ENCODE peak calls at places on chromosomes 3 and 15, in seven cellular contexts. U, L, Y, C, I, X and A are unnamed samples.

GRCh38 chr3:134260984-134261383 is 10.3 kb upstream of the RYK start:
- DNase-seq in L (no peak), Y (peak; percentile 97), X (peak; percentile 18), C (no peak), I (peak; percentile 51), U (peak; percentile 68), A (no peak)

GRCh38 chr3:98823791-98824190 is 60.7 kb downstream of the ST3GAL6 start:
- DNase-seq in L (peak; percentile 47), X (no peak), I (no peak), C (no peak), Y (peak; percentile 8), U (no peak), A (no peak)

GRCh38 chr3:126083913-126084514 is at the start of gene SLC41A3:
- DNase-seq in L (peak; percentile 65), C (peak; percentile 72), I (peak; percentile 21), Y (peak; percentile 86), X (peak; percentile 87), U (peak; percentile 84), A (peak; percentile 76)

GRCh38 chr3:71987828-71988227 is 202.9 kb upstream of the PROK2 start:
- DNase-seq in I (no peak), Y (peak; percentile 45), C (no peak), U (no peak), L (no peak), X (no peak), A (no peak)

GRCh38 chr3:185270262-185270955 is 16.6 kb upstream of the EHHADH start:
- DNase-seq in X (no peak), I (no peak), U (peak; percentile 56), L (peak; percentile 31), Y (peak; percentile 83), C (peak; percentile 15), A (no peak)

GRCh38 chr3:127820221-127820870 is 2.0 kb downstream of the MGLL start:
- DNase-seq in L (peak; percentile 46), U (no peak), X (peak; percentile 80), C (peak; percentile 63), I (no peak), Y (no peak), A (no peak)

GRCh38 chr15:57297163-57297593 is 79.1 kb upstream of the CGNL1 start:
- DNase-seq in Y (peak; percentile 37), C (no peak), I (no peak), U (no peak), X (no peak), L (no peak), A (no peak)

GRCh38 chr3:152728346-152728980 is 106.5 kb upstream of the P2RY1 start:
- DNase-seq in L (no peak), U (no peak), Y (no peak), X (no peak), C (peak; percentile 56), I (no peak), A (no peak)

GRCh38 chr15:63872759-63873510 is 39.2 kb upstream of the HERC1 start:
- DNase-seq in Y (peak; percentile 49), L (peak; percentile 53), C (peak; percentile 4), I (no peak), U (no peak), X (peak; percentile 87), A (no peak)

GRCh38 chr3:23885210-23885609 is 31.6 kb downstream of the NKIRAS1 start:
- DNase-seq in Y (no peak), U (no peak), I (no peak), L (no peak), C (no peak), X (peak; percentile 50), A (no peak)

GRCh38 chr3:23889401-23889800 is 27.4 kb downstream of the NKIRAS1 start:
- DNase-seq in Y (no peak), I (no peak), X (no peak), U (no peak), L (no peak), C (no peak), A (no peak)

GRCh38 chr3:23884481-23884880 is 32.3 kb downstream of the NKIRAS1 start:
- DNase-seq in Y (peak; percentile 50), U (no peak), L (no peak), I (no peak), X (no peak), C (no peak), A (no peak)

GRCh38 chr3:23888617-23889228 is 28.1 kb downstream of the NKIRAS1 start:
- DNase-seq in Y (no peak), I (no peak), L (peak; percentile 64), X (no peak), C (peak; percentile 57), U (no peak), A (no peak)

DNA sequence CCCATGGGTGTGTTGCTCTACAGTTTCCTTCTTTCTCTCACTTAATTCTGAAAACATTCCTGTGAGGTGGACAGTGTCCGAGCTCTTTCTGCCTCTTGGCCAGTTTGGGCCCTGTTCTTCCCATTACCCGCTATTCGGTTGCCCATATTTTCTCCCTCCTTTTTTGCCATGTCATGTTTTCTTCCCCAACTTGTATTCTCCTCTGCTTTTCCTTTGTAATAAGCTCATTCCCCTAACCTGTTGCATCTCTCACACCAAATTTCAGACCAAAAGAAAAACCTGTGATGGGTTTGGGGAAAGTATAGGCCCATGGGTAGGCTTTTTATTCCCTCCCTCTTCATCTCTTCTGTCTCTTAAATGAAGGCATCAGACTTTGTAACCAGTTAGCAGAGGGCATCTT is 30.5 kb downstream of the NKIRAS1 start:
- DNase-seq in L (no peak), Y (no peak), I (no peak), C (no peak), U (no peak), X (no peak), A (no peak)
- H3K4me1 ChIP-seq in L (no peaks in the 10 kb centered on the region), Y (no peaks in the 10 kb centered on the region), I (no peaks in the 10 kb centered on the region), C (peaks cover 1% of the 10 kb centered on the region), U (no peaks in the 10 kb centered on the region), X (no peaks in the 10 kb centered on the region), A (no peaks in the 10 kb centered on the region)

DNA sequence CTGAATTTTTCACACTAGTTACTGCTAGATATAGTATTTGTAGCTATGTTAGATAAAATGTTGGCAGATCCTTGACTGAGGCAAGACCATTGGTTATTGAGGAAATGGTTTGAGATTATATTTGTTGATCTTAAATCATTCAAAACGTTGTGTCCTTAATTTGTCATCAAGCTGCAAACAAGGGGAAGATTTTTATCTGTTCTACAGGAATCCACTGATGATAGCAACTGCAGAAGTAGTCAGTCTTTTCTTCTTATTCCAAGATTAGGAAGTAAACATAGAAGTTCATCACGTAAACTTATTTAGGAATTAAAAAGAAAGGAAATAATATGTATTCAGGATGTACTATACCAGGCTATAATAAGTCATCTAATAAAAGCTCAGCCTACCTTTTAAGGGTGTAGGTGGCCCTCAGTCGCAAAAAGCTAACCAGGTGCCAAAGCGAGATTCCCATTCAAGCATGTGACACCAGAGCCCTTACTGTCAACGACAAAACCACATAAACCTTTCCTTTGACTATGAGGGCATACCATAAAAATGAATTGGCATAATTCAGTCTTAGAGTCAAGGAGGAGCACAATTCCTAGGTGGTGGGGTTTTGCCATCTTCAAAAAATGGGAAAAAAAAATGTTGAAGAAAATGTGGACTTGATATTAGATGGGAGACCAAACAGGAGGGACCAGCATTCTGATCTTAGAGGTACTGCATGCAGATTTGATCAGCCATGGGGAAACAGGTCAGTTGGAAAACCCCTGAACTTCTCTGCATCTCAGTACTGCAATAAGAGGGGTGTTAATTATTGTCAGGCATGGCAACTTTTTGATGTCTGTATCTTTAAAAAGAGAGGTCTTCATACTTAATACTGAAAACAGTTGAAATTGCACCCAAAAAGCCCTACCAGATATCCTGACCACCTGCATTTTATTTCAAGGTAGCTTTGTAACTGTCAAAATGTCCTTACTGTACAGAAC is 212.5 kb upstream of the UBE2E1 start:
- DNase-seq in X (no peak), C (no peak), Y (no peak), I (no peak), U (no peak), L (no peak), A (no peak)
- H3K23ac ChIP-seq in X (no peak overlapping the region), C (no peak overlapping the region), Y (no peak overlapping the region), I (no peak overlapping the region), U (no peak overlapping the region), L (no peak overlapping the region), A (no peak overlapping the region)

GRCh38 chr15:85625856-85626255 is 168.9 kb downstream of the KLHL25 start:
- DNase-seq in X (no peak), L (peak; percentile 96), I (no peak), Y (no peak), C (peak; percentile 90), U (no peak), A (no peak)

GRCh38 chr15:85627245-85627935 is 167.3 kb downstream of the KLHL25 start:
- DNase-seq in Y (no peak), L (no peak), I (no peak), X (no peak), U (no peak), C (no peak), A (no peak)

GRCh38 chr15:85624241-85624855 is 170.4 kb downstream of the KLHL25 start:
- DNase-seq in L (no peak), I (no peak), C (peak; percentile 62), Y (no peak), X (no peak), U (no peak), A (no peak)

GRCh38 chr15:85623648-85624047 is 171.1 kb downstream of the KLHL25 start:
- DNase-seq in L (peak; percentile 61), I (no peak), U (no peak), C (peak; percentile 46), X (no peak), Y (no peak), A (no peak)

GRCh38 chr15:85625431-85625830 is 169.3 kb downstream of the KLHL25 start:
- DNase-seq in L (no peak), Y (no peak), U (no peak), I (no peak), C (no peak), X (no peak), A (no peak)
- H3K4me1 ChIP-seq in L (peaks cover 20% of the 10 kb centered on the region), Y (no peaks in the 10 kb centered on the region), U (peaks cover 2% of the 10 kb centered on the region), I (no peaks in the 10 kb centered on the region), C (peaks cover 4% of the 10 kb centered on the region), X (no peaks in the 10 kb centered on the region), A (peaks cover 8% of the 10 kb centered on the region)

GRCh38 chr3:16199769-16200168 is 25.3 kb downstream of the GALNT15 start:
- DNase-seq in U (no peak), I (no peak), L (no peak), Y (no peak), C (no peak), X (no peak), A (no peak)
- H3K23ac ChIP-seq in U (no peak overlapping the region), I (no peak overlapping the region), L (no peak overlapping the region), Y (peak overlapping the region; percentile 19), C (no peak overlapping the region), X (no peak overlapping the region), A (no peak overlapping the region)

GRCh38 chr3:57012847-57013246 is 47.6 kb upstream of the SPATA12 start:
- DNase-seq in C (no peak), I (no peak), U (no peak), L (no peak), Y (no peak), X (no peak), A (no peak)
- H3K4me1 ChIP-seq in C (peaks cover 12% of the 10 kb centered on the region), I (peaks cover 11% of the 10 kb centered on the region), U (peaks cover 19% of the 10 kb centered on the region), L (peaks cover 21% of the 10 kb centered on the region), Y (peaks cover 11% of the 10 kb centered on the region), X (peaks cover 22% of the 10 kb centered on the region), A (peaks cover 17% of the 10 kb centered on the region)

GRCh38 chr15:54776410-54776809 is 420.3 kb downstream of the RSL24D1 start:
- DNase-seq in L (no peak), C (no peak), U (no peak), Y (no peak), I (no peak), X (no peak), A (no peak)
- H3K23ac ChIP-seq in L (no peak overlapping the region), C (no peak overlapping the region), U (no peak overlapping the region), Y (no peak overlapping the region), I (no peak overlapping the region), X (no peak overlapping the region), A (no peak overlapping the region)